ENCODE peak calls at places on chromosomes 11 and 22, in five cellular contexts. I is RWPE1, Y is pancreas, P is fibroblast of mammary gland, W is NCI-H1105. T is an unnamed sample.

GRCh38 chr22:17235149-17235655 is 16.0 kb upstream of the ADA2 start:
- DNase-seq in I (no peak), Y (no peak), P (no peak), W (no peak), T (no peak)

GRCh38 chr22:48147831-48148230 is 1385.4 kb downstream of the TBC1D22A start:
- DNase-seq in I (no peak), Y (no peak), P (no peak), W (no peak), T (no peak)

GRCh38 chr11:114621072-114621471 is 25.5 kb upstream of the NXPE4 start:
- DNase-seq in I (no peak), Y (no peak), P (no peak), W (no peak), T (no peak)

GRCh38 chr11:94525933-94526332 is 13.7 kb downstream of the C11orf97 start:
- DNase-seq in I (no peak), Y (peak; percentile 9), P (peak; percentile 63), W (no peak), T (peak; percentile 85)

GRCh38 chr11:38530226-38530625 is 1932.2 kb upstream of the RAG2 start:
- DNase-seq in I (no peak), Y (no peak), P (no peak), W (no peak), T (no peak)

GRCh38 chr11:44598831-44599230 is 33.4 kb downstream of the CD82 start:
- DNase-seq in I (no peak), Y (no peak), P (no peak), W (no peak), T (no peak)

GRCh38 chr11:2768471-2769408 is 68.9 kb upstream of the KCNQ1OT1 start:
- DNase-seq in I (peak; percentile 86), Y (no peak), P (peak; percentile 83), W (no peak), T (no peak)

GRCh38 chr11:12253843-12254281 is 123.5 kb upstream of the PARVA start:
- DNase-seq in I (no peak), Y (peak; percentile 73), P (no peak), W (no peak), T (no peak)

GRCh38 chr11:47586043-47586442 is 435 bp upstream of the FAM180B start:
- DNase-seq in I (no peak), Y (no peak), P (no peak), W (no peak), T (no peak)

GRCh38 chr11:131691558-131692041 is 321.2 kb downstream of the NTM start:
- DNase-seq in I (peak; percentile 69), Y (no peak), P (peak; percentile 31), W (peak; percentile 87), T (no peak)

GRCh38 chr11:113474362-113475159 is 637 bp downstream of the DRD2 start:
- DNase-seq in I (peak; percentile 82), Y (peak; percentile 61), P (peak; percentile 68), W (no peak), T (no peak)

GRCh38 chr11:125082611-125083311 is 19.7 kb downstream of the SLC37A2 start:
- DNase-seq in I (peak; percentile 87), Y (no peak), P (peak; percentile 70), W (no peak), T (no peak)

GRCh38 chr11:35526370-35526792 is 965 bp upstream of the PAMR1 start:
- DNase-seq in I (no peak), Y (no peak), P (peak; percentile 79), W (no peak), T (no peak)

GRCh38 chr11:123382555-123383074 is 47.5 kb upstream of the GRAMD1B start:
- DNase-seq in I (no peak), Y (no peak), P (no peak), W (no peak), T (no peak)

GRCh38 chr11:93986716-93987115 is 34.4 kb upstream of the HEPHL1 start:
- DNase-seq in I (peak; percentile 46), Y (peak; percentile 39), P (peak; percentile 41), W (no peak), T (peak; percentile 95)

GRCh38 chr11:23078289-23078971 is 218.2 kb upstream of the CCDC179 start:
- DNase-seq in I (peak; percentile 48), Y (no peak), P (peak; percentile 59), W (no peak), T (no peak)